ENCODE peak calls at places on chromosomes 2 and 18, in five cellular contexts. F is body of pancreas, U is fibroblast of mammary gland, H is stomach, G is A549. B is an unnamed sample.

GRCh38 chr2:150859162-150859561 is 371.7 kb upstream of the RND3 start:
- DNase-seq in F (no peak), U (no peak), H (no peak), G (no peak), B (no peak)

GRCh38 chr2:167264380-167264779 is 376.1 kb downstream of the XIRP2 start:
- DNase-seq in F (no peak), U (peak), H (no peak), G (no peak), B (peak)

GRCh38 chr2:127853667-127854066 is 4.3 kb downstream of the POLR2D start:
- DNase-seq in F (no peak), U (no peak), H (no peak), G (no peak), B (no peak)

GRCh38 chr2:201854841-201855240 is 48.5 kb downstream of the CDK15 start:
- DNase-seq in F (no peak), U (peak), H (no peak), G (no peak), B (no peak)

GRCh38 chr2:150159300-150159699 is 328.2 kb downstream of the RND3 start:
- DNase-seq in F (no peak), U (no peak), H (no peak), G (no peak), B (no peak)

GRCh38 chr2:7424481-7424880 is 507.3 kb downstream of the RNF144A start:
- DNase-seq in F (no peak), U (no peak), H (no peak), G (no peak), B (no peak)

GRCh38 chr18:12015697-12016062 is 34.4 kb downstream of the IMPA2 start:
- DNase-seq in F (peak), U (peak), H (peak), G (no peak), B (no peak)

GRCh38 chr2:3486047-3487027 is 33.0 kb downstream of the ADI1 start:
- DNase-seq in F (peak), U (no peak), H (no peak), G (no peak), B (no peak)

GRCh38 chr2:197946562-197946961 is 142.2 kb downstream of the PLCL1 start:
- DNase-seq in F (no peak), U (peak), H (no peak), G (no peak), B (peak)

GRCh38 chr18:67961701-67962440 is 445.4 kb upstream of the DSEL start:
- DNase-seq in F (no peak), U (no peak), H (no peak), G (no peak), B (no peak)

GRCh38 chr2:200353125-200353524 is 46.6 kb downstream of the SPATS2L start:
- DNase-seq in F (no peak), U (peak), H (no peak), G (no peak), B (peak)

GRCh38 chr2:1661891-1662605 is 82.3 kb downstream of the PXDN start:
- DNase-seq in F (no peak), U (no peak), H (no peak), G (no peak), B (no peak)

GRCh38 chr2:1662606-1663180 is 81.6 kb downstream of the PXDN start:
- DNase-seq in F (no peak), U (no peak), H (no peak), G (no peak), B (no peak)

GRCh38 chr2:1658394-1659151 is 85.7 kb downstream of the PXDN start:
- DNase-seq in F (no peak), U (no peak), H (no peak), G (no peak), B (no peak)

GRCh38 chr2:1659951-1660565 is 84.3 kb downstream of the PXDN start:
- DNase-seq in F (no peak), U (no peak), H (peak), G (no peak), B (no peak)

DNA sequence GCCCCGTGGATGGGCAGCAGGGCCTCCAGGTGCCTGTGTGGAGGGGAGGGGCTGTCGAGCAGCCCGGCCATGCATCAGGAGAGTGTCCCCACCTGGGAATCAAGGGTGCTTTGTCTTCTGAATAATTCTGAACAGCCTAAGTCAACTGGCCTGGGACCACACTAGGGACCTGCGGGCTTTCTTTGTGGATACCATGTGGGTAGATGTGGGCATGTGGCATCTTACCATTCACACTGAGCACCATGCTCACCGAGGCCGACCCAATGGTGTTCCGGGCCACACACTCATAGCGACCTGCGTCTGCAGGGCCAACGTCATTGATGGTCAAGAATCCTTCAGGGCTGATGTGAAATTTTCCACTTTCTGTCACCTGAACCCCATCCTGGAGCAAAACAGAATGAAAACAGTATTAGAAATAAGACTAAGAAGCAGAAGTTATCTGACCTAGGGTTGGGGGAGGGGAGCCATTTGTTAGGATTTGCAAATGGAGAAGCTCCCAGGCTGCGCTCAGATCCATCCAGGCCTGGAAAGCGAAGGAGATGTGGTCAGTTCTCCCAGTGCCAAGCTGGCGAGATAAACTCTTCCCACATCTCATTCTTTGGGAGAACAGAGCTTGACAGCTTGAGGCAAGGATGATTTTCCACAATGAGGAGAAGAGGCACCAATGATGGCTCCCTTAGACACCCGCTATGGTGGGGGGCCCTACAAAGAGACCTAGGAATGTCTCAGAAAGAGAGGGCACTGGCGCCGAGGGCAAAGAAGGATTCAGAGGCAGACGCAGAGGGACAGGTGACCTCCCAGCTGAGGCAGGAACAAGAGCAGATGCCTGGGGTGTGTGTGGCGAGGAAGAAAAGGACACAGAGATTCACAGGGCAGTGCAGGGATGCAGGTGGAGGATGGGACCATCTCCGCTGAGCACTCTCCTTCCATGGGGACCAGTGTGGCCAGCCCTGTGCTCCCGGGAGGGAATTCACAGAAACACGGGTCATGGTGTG is 83.4 kb downstream of the PXDN start:
- DNase-seq in F (no peak), U (no peak), H (peak), G (no peak), B (no peak)
- TF ChIP-seq CTCF in F (no peak), U (no peak), H (no peak), G (no peak), B (no peak)

GRCh38 chr2:104872034-104872865 is 18.3 kb downstream of the POU3F3 start:
- DNase-seq in F (no peak), U (no peak), H (no peak), G (no peak), B (no peak)
- H3K4me3 ChIP-seq in F (no peak), U (peak), H (peak), G (peak), B (no peak)

DNA sequence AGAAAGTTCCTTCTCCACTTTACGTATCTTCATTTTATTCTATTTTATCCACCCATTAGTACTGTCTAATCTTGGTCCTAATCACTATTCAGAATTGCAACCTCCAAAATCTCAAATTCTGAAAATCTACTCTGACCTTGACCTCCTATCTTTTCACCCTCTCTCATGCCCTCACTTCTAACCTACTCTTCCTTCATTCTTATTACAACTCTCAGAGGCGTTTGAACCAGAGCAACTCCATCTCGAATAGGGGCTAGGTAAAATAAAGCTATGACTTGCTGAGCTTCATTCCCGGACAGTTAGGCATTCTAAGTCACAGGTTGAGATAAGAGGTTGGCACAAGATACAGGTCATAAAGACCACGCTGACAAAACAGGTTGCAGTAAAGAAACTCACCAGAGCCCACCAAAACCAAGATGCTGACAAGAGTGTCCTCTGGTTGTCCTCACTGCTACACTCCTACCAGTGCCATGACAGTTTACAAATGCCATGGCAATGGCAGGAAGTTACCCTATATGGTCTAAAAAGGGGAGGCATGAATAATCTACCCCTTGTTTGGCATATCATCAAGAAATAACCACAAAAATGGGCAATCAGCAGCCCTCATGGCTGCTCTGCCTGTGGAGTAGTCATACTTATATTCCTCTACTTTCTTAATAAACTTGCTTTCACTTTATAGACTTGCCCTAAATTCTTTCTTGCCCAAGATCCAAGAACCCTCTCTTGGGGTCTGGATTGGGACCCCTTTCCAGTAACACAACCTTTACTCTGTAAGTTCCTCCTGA is 11.4 kb downstream of the CCDC88A start:
- DNase-seq in F (no peak), U (peak), H (no peak), G (no peak), B (peak)
- TF ChIP-seq CTCF in F (no peak), U (no peak), H (no peak), G (no peak), B (no peak)

DNA sequence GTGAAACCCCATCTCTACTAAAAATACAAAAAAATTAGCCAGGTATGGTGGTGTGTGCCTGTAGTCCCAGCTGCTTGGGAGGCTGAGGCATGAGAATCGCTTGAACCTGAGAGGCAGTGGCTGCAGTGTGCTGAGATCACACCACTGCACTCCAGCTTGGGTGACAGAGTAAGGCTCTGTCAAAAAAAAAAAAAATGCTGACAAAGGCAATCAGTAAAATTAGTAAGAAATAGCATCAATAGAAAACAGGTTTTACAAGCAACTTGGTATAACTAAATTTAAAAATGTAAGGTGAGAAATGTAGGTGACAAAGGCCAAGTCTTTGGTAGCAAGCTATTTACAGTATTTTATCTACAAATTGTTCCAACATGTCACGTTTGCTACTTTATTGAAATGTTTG is 421.4 kb upstream of the RGPD4 start:
- DNase-seq in F (no peak), U (no peak), H (no peak), G (no peak), B (no peak)
- H3K4me3 ChIP-seq in F (no peak), U (no peak), H (no peak), G (no peak), B (no peak)

DNA sequence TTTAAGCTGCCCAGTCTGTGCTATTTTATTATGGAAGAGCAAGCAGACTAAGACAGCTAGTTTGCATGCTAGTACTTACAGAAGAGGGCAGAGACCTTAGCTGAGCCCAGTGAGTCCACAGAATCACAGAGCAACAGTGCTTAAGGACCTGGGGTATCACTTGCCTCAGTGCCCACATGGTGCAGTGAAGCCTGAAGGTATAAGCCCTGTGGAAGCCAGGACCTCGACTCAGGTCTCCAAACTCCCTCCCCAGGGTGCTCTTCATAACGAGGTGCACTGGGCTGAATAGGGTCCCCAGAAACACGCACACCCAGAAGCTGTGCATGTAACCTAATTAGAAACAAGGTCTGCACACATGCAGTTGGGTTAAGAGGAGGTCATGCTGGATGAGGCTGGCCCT is 718.1 kb downstream of the GALR1 start:
- DNase-seq in F (no peak), U (no peak), H (no peak), G (no peak), B (no peak)
- TF ChIP-seq CTCF in F (no peak), U (no peak), H (no peak), G (no peak), B (no peak)

GRCh38 chr18:22173221-22173927 is 4.0 kb downstream of the GATA6 start:
- DNase-seq in F (no peak), U (no peak), H (no peak), G (no peak), B (no peak)

GRCh38 chr18:22175326-22175725 is 5.9 kb downstream of the GATA6 start:
- DNase-seq in F (no peak), U (no peak), H (no peak), G (no peak), B (peak)

GRCh38 chr18:22172594-22173049 is 3.2 kb downstream of the GATA6 start:
- DNase-seq in F (peak), U (no peak), H (no peak), G (no peak), B (peak)

GRCh38 chr18:22174341-22175148 is 5.2 kb downstream of the GATA6 start:
- DNase-seq in F (peak), U (no peak), H (no peak), G (no peak), B (peak)

DNA sequence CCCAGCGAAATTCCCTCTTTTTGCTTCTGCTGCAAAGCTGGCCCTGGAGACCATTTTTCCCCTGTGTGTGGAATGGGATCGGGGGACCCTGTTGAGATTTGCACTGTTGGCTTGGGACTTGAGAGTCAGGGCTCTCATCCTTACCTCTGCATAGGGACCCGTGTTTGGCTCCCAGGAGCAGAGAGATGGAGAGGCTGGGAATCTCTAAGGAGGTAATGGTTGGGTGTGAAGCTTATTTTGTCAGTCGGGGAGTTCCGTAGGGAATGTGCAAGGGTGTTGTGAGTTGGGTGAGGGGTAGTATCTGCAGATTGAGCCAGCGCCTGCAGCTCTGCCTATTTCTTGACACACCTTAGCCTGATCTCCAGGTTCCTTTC is 4.5 kb downstream of the GATA6 start:
- DNase-seq in F (no peak), U (no peak), H (no peak), G (no peak), B (peak)
- H3K4me3 ChIP-seq in F (no peak), U (no peak), H (peak), G (no peak), B (peak)

DNA sequence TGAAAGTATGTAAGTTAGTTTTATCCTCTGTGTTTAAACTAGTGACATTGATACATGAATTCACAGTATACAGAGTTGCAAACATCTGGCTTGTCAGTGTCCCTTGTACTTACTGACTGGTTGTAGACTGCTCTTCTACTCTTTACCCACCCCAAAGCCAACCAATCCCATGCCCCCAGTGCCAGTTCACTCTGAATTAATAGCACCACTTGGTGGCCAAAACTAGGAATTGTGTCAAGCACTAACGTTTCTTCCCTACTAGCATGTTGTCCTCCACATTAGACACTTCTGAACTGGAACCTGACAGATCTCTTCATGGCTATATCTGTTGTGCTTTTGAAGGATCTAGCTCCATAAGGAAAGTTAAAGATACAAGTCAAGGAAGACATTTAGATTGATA is 27.2 kb upstream of the OTX1 start:
- DNase-seq in F (no peak), U (peak), H (no peak), G (peak), B (peak)
- TF ChIP-seq CTCF in F (peak), U (peak), H (peak), G (peak), B (peak)

B was measured in fibroblast of pulmonary artery.